ENCODE peak calls at places on chromosomes 13 and 19, in seven cellular contexts. L is OCI-LY7, H is GM23338, Q is body of pancreas, I is RWPE1, E is PC-3, A is SK-N-SH. X is an unnamed sample.

GRCh38 chr19:16325671-16326400 is 1.2 kb downstream of the KLF2 start:
- DNase-seq in L (peak), H (peak), Q (peak), I (no peak), E (no peak), A (peak), X (peak)

GRCh38 chr19:32603961-32604360 is 23.0 kb downstream of the PDCD5 start:
- DNase-seq in L (no peak), H (no peak), Q (no peak), I (no peak), E (no peak), A (no peak), X (no peak)

GRCh38 chr19:42197375-42197817 is 20.1 kb downstream of the DEDD2 start:
- DNase-seq in L (no peak), H (peak), Q (no peak), I (no peak), E (no peak), A (no peak), X (no peak)

GRCh38 chr19:10919352-10920287 is 8.8 kb downstream of the YIPF2 start:
- DNase-seq in L (no peak), H (no peak), Q (peak), I (no peak), E (no peak), A (no peak), X (no peak)

GRCh38 chr13:80086304-80086721 is 254.6 kb downstream of the SPRY2 start:
- DNase-seq in L (no peak), H (no peak), Q (no peak), I (peak), E (peak), A (no peak), X (no peak)

GRCh38 chr13:29457299-29457698 is 138.2 kb downstream of the SLC7A1 start:
- DNase-seq in L (no peak), H (no peak), Q (no peak), I (peak), E (peak), A (no peak), X (no peak)

GRCh38 chr19:58559275-58560006 is 1.0 kb upstream of the UBE2M start:
- DNase-seq in L (peak), H (peak), Q (peak), I (peak), E (peak), A (peak), X (peak)

GRCh38 chr13:110305949-110306339 is 1.0 kb downstream of the COL4A1 start:
- DNase-seq in L (no peak), H (no peak), Q (no peak), I (no peak), E (peak), A (no peak), X (no peak)

GRCh38 chr19:7983286-7983950 is 22.0 kb downstream of the ELAVL1 start:
- DNase-seq in L (no peak), H (no peak), Q (no peak), I (no peak), E (no peak), A (no peak), X (no peak)

GRCh38 chr19:54021932-54022331 is 30.5 kb downstream of the CACNG6 start:
- DNase-seq in L (no peak), H (no peak), Q (no peak), I (no peak), E (no peak), A (no peak), X (no peak)

GRCh38 chr19:12884926-12885748 is 1.9 kb downstream of the KLF1 start:
- DNase-seq in L (peak), H (peak), Q (peak), I (peak), E (peak), A (peak), X (peak)

GRCh38 chr13:76035711-76036110 is 399.6 kb downstream of the LMO7 start:
- DNase-seq in L (no peak), H (no peak), Q (no peak), I (no peak), E (no peak), A (no peak), X (no peak)

GRCh38 chr19:13396256-13397080 is 109.8 kb downstream of the CACNA1A start:
- DNase-seq in L (peak), H (peak), Q (peak), I (peak), E (peak), A (no peak), X (peak)

GRCh38 chr13:66837246-66837645 is 392.9 kb downstream of the PCDH9 start:
- DNase-seq in L (no peak), H (peak), Q (no peak), I (no peak), E (no peak), A (no peak), X (no peak)

GRCh38 chr13:113155201-113155600 is 3.2 kb upstream of the PROZ start:
- DNase-seq in L (no peak), H (no peak), Q (no peak), I (no peak), E (no peak), A (no peak), X (no peak)

GRCh38 chr13:102400619-102401125 is 1.2 kb downstream of the FGF14 start:
- DNase-seq in L (no peak), H (peak), Q (peak), I (peak), E (no peak), A (peak), X (no peak)

GRCh38 chr19:45152504-45153338 is 8.1 kb downstream of the NKPD1 start:
- DNase-seq in L (no peak), H (peak), Q (peak), I (no peak), E (no peak), A (peak), X (no peak)

DNA sequence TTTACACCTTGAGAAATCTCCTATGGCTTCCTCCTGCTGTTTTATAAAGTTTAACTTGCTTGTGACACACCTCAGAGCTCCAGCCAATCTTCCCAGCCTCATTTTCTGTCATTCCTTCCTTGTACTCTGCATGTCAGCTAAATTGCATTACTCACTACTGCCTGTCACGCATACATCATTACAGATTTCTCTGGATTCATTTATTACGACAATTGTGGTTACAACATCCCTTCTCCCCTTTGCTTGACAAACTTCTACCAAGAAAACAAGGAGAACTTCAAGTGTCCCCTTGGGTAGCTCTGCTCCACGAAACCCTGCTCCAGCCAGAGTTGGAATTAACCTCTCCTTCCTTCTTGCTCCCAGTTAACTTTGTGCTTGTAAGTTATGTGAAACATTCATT is 22.0 kb upstream of the GPR18 start:
- DNase-seq in L (no peak), H (no peak), Q (no peak), I (no peak), E (no peak), A (no peak), X (no peak)
- H3K27ac ChIP-seq in L (no peak), H (no peak), Q (no peak), I (no peak), E (no peak), A (no peak), X (no peak)

DNA sequence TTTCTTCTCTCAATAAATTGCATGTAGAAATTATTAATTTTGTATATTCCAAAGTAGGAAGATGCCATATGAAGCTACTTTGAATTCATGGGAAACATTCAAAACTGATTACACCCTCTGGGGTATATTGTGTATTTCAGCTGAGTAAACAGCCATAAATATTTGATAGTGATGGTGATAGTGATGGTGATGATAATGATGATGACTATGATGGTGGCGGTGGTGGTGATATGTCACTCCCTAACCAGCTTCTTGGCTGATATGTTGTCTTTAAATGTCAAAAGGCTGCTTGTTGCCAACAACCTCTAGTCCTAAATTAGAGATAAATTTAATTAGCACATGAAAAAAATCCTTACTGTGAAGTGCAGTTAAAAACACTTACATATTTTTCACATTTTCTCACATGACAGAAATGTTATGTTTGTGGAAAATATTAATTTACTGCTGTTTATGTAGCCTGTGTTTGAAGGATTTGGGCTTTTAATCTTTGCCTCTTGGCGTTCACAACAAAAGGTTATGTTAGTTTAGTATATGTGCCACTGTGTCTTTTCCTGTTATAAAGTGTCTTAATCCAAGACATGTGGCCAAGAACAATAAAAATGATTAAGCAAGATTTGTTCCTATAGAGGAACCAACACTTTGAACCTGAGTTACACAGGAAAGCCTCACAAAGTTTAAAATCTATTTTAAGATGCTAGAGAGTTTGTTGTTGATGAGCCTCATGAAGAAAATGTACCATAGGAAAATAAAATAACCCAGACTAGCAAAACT is 102.2 kb downstream of the LRCH1 start:
- DNase-seq in L (no peak), H (no peak), Q (no peak), I (no peak), E (no peak), A (no peak), X (no peak)
- H3K27ac ChIP-seq in L (no peak), H (no peak), Q (no peak), I (no peak), E (no peak), A (peak), X (no peak)

GRCh38 chr13:38872693-38873092 is 117.9 kb downstream of the STOML3 start:
- DNase-seq in L (peak), H (peak), Q (peak), I (no peak), E (peak), A (peak), X (peak)
- H3K27ac ChIP-seq in L (no peak), H (no peak), Q (no peak), I (no peak), E (no peak), A (no peak), X (no peak)

GRCh38 chr19:5894704-5895349 is 8.8 kb downstream of the NDUFA11 start:
- DNase-seq in L (no peak), H (no peak), Q (no peak), I (no peak), E (no peak), A (peak), X (no peak)
- H3K27ac ChIP-seq in L (no peak), H (no peak), Q (no peak), I (peak), E (no peak), A (peak), X (no peak)

GRCh38 chr13:73984201-73984600 is 150.0 kb downstream of the KLF12 start:
- DNase-seq in L (no peak), H (no peak), Q (no peak), I (no peak), E (no peak), A (no peak), X (no peak)

GRCh38 chr13:73984949-73985691 is 149.1 kb downstream of the KLF12 start:
- DNase-seq in L (no peak), H (peak), Q (no peak), I (no peak), E (no peak), A (no peak), X (no peak)

GRCh38 chr13:73985789-73986188 is 148.4 kb downstream of the KLF12 start:
- DNase-seq in L (peak), H (no peak), Q (no peak), I (no peak), E (no peak), A (no peak), X (no peak)

GRCh38 chr13:73981595-73981994 is 152.6 kb downstream of the KLF12 start:
- DNase-seq in L (no peak), H (no peak), Q (no peak), I (no peak), E (no peak), A (no peak), X (no peak)

DNA sequence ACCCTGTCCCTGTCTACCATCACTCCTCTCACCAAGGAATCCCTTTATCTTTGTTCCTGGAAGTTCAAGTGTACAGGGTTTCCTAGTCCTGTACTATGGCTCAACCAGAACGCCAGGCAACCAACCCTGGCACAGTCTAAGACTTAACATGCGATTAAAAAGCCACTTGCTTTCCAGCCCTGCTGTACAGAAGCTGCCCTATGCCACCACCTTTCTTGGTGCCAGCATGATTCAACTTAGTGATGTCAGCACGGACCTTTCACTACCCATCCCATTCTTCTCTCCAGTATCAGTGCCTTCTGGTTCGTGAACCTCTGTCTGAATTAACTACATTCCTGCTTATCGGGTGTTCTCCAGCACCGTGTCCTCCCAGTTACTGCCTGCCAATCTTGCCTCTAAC is 151.1 kb downstream of the KLF12 start:
- DNase-seq in L (no peak), H (no peak), Q (no peak), I (no peak), E (no peak), A (no peak), X (no peak)
- H3K27ac ChIP-seq in L (no peak), H (no peak), Q (no peak), I (no peak), E (no peak), A (no peak), X (no peak)

X was measured in iPS DF 6.9.